ENCODE peak calls at places on chromosomes 16 and 17, in seven cellular contexts. One of them, this sample, is unnamed.
A peak's percentile ranks its signal among the peaks of the same experiment; 100 is the strongest.

GRCh38 chr17:73646409-73647305 is 2.4 kb upstream of the SDK2 start:
- DNase-seq in T-helper 1 cell: no peak
- DNase-seq in activated CD4-positive, CD25-positive, alpha-beta regulatory T cell treated with anti-CD3 and anti-CD28 coated beads, Interleukin-2, amount 50 U/mL, for 16 hours: no peak
- DNase-seq in T-cell: no peak
- DNase-seq in amygdala: no peak
- DNase-seq in HS-5: no peak
- DNase-seq in EL: no peak
- DNase-seq in this sample: no peak

GRCh38 chr17:63382826-63383225 is 63.3 kb downstream of the CYB561 start:
- DNase-seq in amygdala: no peak
- DNase-seq in activated CD4-positive, CD25-positive, alpha-beta regulatory T cell treated with anti-CD3 and anti-CD28 coated beads, Interleukin-2, amount 50 U/mL, for 16 hours: no peak
- DNase-seq in EL: peak; percentile 54
- DNase-seq in HS-5: no peak
- DNase-seq in T-helper 1 cell: no peak
- DNase-seq in T-cell: no peak
- DNase-seq in this sample: no peak

GRCh38 chr16:11632455-11632921 is 35.8 kb upstream of the SNN start:
- DNase-seq in activated CD4-positive, CD25-positive, alpha-beta regulatory T cell treated with anti-CD3 and anti-CD28 coated beads, Interleukin-2, amount 50 U/mL, for 16 hours: no peak
- DNase-seq in T-helper 1 cell: no peak
- DNase-seq in amygdala: peak; percentile 38
- DNase-seq in T-cell: no peak
- DNase-seq in EL: peak; percentile 92
- DNase-seq in HS-5: no peak
- DNase-seq in this sample: peak; percentile 71

GRCh38 chr17:77285594-77286390 is 145.0 kb downstream of the SEC14L1 start:
- DNase-seq in HS-5: peak; percentile 57
- DNase-seq in T-cell: no peak
- DNase-seq in T-helper 1 cell: no peak
- DNase-seq in amygdala: no peak
- DNase-seq in EL: peak; percentile 97
- DNase-seq in activated CD4-positive, CD25-positive, alpha-beta regulatory T cell treated with anti-CD3 and anti-CD28 coated beads, Interleukin-2, amount 50 U/mL, for 16 hours: no peak
- DNase-seq in this sample: no peak

GRCh38 chr17:77602062-77602746 is 356.3 kb upstream of the TNRC6C start:
- DNase-seq in T-cell: no peak
- DNase-seq in HS-5: no peak
- DNase-seq in T-helper 1 cell: no peak
- DNase-seq in amygdala: no peak
- DNase-seq in activated CD4-positive, CD25-positive, alpha-beta regulatory T cell treated with anti-CD3 and anti-CD28 coated beads, Interleukin-2, amount 50 U/mL, for 16 hours: no peak
- DNase-seq in EL: peak; percentile 71
- DNase-seq in this sample: peak; percentile 63

GRCh38 chr16:49489686-49490320 is 116.2 kb downstream of the C16orf78 start:
- DNase-seq in HS-5: no peak
- DNase-seq in amygdala: no peak
- DNase-seq in T-helper 1 cell: no peak
- DNase-seq in T-cell: no peak
- DNase-seq in EL: no peak
- DNase-seq in activated CD4-positive, CD25-positive, alpha-beta regulatory T cell treated with anti-CD3 and anti-CD28 coated beads, Interleukin-2, amount 50 U/mL, for 16 hours: no peak
- DNase-seq in this sample: no peak

GRCh38 chr17:6305613-6306360 is 129.1 kb downstream of the AIPL1 start:
- DNase-seq in T-helper 1 cell: no peak
- DNase-seq in activated CD4-positive, CD25-positive, alpha-beta regulatory T cell treated with anti-CD3 and anti-CD28 coated beads, Interleukin-2, amount 50 U/mL, for 16 hours: no peak
- DNase-seq in T-cell: no peak
- DNase-seq in EL: no peak
- DNase-seq in amygdala: peak; percentile 42
- DNase-seq in HS-5: no peak
- DNase-seq in this sample: no peak

GRCh38 chr16:81695431-81695890 is 83.6 kb upstream of the PLCG2 start:
- DNase-seq in T-cell: no peak
- DNase-seq in amygdala: no peak
- DNase-seq in HS-5: no peak
- DNase-seq in T-helper 1 cell: no peak
- DNase-seq in activated CD4-positive, CD25-positive, alpha-beta regulatory T cell treated with anti-CD3 and anti-CD28 coated beads, Interleukin-2, amount 50 U/mL, for 16 hours: no peak
- DNase-seq in EL: no peak
- DNase-seq in this sample: no peak

GRCh38 chr17:61635913-61636432 is 45.0 kb upstream of the NACA2 start:
- DNase-seq in T-helper 1 cell: no peak
- DNase-seq in HS-5: peak; percentile 54
- DNase-seq in amygdala: no peak
- DNase-seq in EL: peak; percentile 70
- DNase-seq in T-cell: peak; percentile 33
- DNase-seq in activated CD4-positive, CD25-positive, alpha-beta regulatory T cell treated with anti-CD3 and anti-CD28 coated beads, Interleukin-2, amount 50 U/mL, for 16 hours: peak; percentile 30
- DNase-seq in this sample: no peak

GRCh38 chr17:604719-605118 is 109.9 kb downstream of the VPS53 start:
- DNase-seq in T-helper 1 cell: no peak
- DNase-seq in HS-5: no peak
- DNase-seq in amygdala: no peak
- DNase-seq in EL: peak; percentile 14
- DNase-seq in T-cell: no peak
- DNase-seq in activated CD4-positive, CD25-positive, alpha-beta regulatory T cell treated with anti-CD3 and anti-CD28 coated beads, Interleukin-2, amount 50 U/mL, for 16 hours: no peak
- DNase-seq in this sample: no peak

GRCh38 chr17:3385869-3386816 is at the start of gene OR3A2:
- DNase-seq in amygdala: no peak
- DNase-seq in T-helper 1 cell: no peak
- DNase-seq in HS-5: no peak
- DNase-seq in T-cell: no peak
- DNase-seq in activated CD4-positive, CD25-positive, alpha-beta regulatory T cell treated with anti-CD3 and anti-CD28 coated beads, Interleukin-2, amount 50 U/mL, for 16 hours: no peak
- DNase-seq in EL: no peak
- DNase-seq in this sample: no peak

GRCh38 chr16:66618588-66618987 is 14.1 kb downstream of the CMTM3 start:
- DNase-seq in activated CD4-positive, CD25-positive, alpha-beta regulatory T cell treated with anti-CD3 and anti-CD28 coated beads, Interleukin-2, amount 50 U/mL, for 16 hours: no peak
- DNase-seq in amygdala: no peak
- DNase-seq in T-cell: no peak
- DNase-seq in T-helper 1 cell: no peak
- DNase-seq in EL: peak; percentile 98
- DNase-seq in HS-5: peak; percentile 93
- DNase-seq in this sample: peak; percentile 53

GRCh38 chr16:3774156-3774767 is 56.9 kb upstream of the TRAP1 start:
- DNase-seq in activated CD4-positive, CD25-positive, alpha-beta regulatory T cell treated with anti-CD3 and anti-CD28 coated beads, Interleukin-2, amount 50 U/mL, for 16 hours: no peak
- DNase-seq in T-cell: no peak
- DNase-seq in HS-5: no peak
- DNase-seq in T-helper 1 cell: no peak
- DNase-seq in EL: peak; percentile 33
- DNase-seq in amygdala: peak; percentile 37
- DNase-seq in this sample: peak; percentile 31

GRCh38 chr17:78528541-78528940 is 48.7 kb downstream of the DNAH17 start:
- DNase-seq in amygdala: no peak
- DNase-seq in HS-5: no peak
- DNase-seq in T-cell: no peak
- DNase-seq in EL: no peak
- DNase-seq in activated CD4-positive, CD25-positive, alpha-beta regulatory T cell treated with anti-CD3 and anti-CD28 coated beads, Interleukin-2, amount 50 U/mL, for 16 hours: no peak
- DNase-seq in T-helper 1 cell: no peak
- DNase-seq in this sample: no peak

GRCh38 chr16:55249361-55249760 is 74.6 kb upstream of the IRX6 start:
- DNase-seq in HS-5: no peak
- DNase-seq in T-helper 1 cell: no peak
- DNase-seq in activated CD4-positive, CD25-positive, alpha-beta regulatory T cell treated with anti-CD3 and anti-CD28 coated beads, Interleukin-2, amount 50 U/mL, for 16 hours: no peak
- DNase-seq in amygdala: no peak
- DNase-seq in EL: no peak
- DNase-seq in T-cell: no peak
- DNase-seq in this sample: no peak

GRCh38 chr17:21523482-21524210 is 147.5 kb downstream of the KCNJ12 start:
- DNase-seq in T-cell: no peak
- DNase-seq in activated CD4-positive, CD25-positive, alpha-beta regulatory T cell treated with anti-CD3 and anti-CD28 coated beads, Interleukin-2, amount 50 U/mL, for 16 hours: no peak
- DNase-seq in EL: no peak
- DNase-seq in HS-5: no peak
- DNase-seq in amygdala: no peak
- DNase-seq in T-helper 1 cell: no peak
- DNase-seq in this sample: no peak